ENCODE peak calls at places on chromosomes 16 and 17, in ten cellular contexts. O is cardiac muscle cell; L is NCI-H526 treated with DMSO at 0.1 percent for 48 hours; F is astrocyte of the hippocampus; J is sigmoid colon; R is left ventricle myocardium superior; N is GM03348; P is GM04504; Y is activated CD4-positive, alpha-beta T cell treated with anti-CD3 and anti-CD28 coated beads for 1 hour; M is sciatic nerve. G is an unnamed sample.

GRCh38 chr16:54362801-54363200 is 76.2 kb upstream of the IRX3 start:
- DNase-seq in F (no peak), R (no peak), O (no peak), Y (no peak), M (no peak), P (no peak), N (no peak), J (no peak), L (no peak), G (no peak)

GRCh38 chr16:77905356-77905920 is 116.9 kb upstream of the CLEC3A start:
- DNase-seq in L (peak; percentile 71), Y (no peak), R (no peak), N (no peak), M (no peak), F (no peak), P (no peak), J (no peak), O (no peak), G (peak; percentile 4)

GRCh38 chr17:64384253-64385186 is 6.1 kb downstream of the PECAM1 start:
- DNase-seq in N (no peak), J (no peak), L (no peak), O (no peak), Y (no peak), P (no peak), R (no peak), F (peak; percentile 86), M (no peak), G (no peak)

GRCh38 chr16:12095275-12096161 is 119.0 kb downstream of the SNX29 start:
- DNase-seq in O (peak; percentile 80), Y (peak; percentile 44), M (peak; percentile 83), L (peak; percentile 52), R (peak; percentile 82), J (peak; percentile 83), N (peak; percentile 78), P (no peak), F (peak; percentile 82), G (no peak)

GRCh38 chr17:9212376-9213310 is 191.3 kb downstream of the NTN1 start:
- DNase-seq in R (no peak), M (no peak), L (no peak), N (no peak), O (no peak), P (no peak), F (no peak), J (no peak), Y (no peak), G (no peak)

GRCh38 chr16:49854227-49855203 is 1.4 kb downstream of the ZNF423 start:
- DNase-seq in P (no peak), O (peak; percentile 70), M (no peak), R (peak; percentile 69), F (peak; percentile 65), L (no peak), Y (no peak), J (peak; percentile 76), N (no peak), G (no peak)

GRCh38 chr16:58563775-58564174 is 48.5 kb downstream of the SETD6 start:
- DNase-seq in Y (no peak), P (no peak), L (no peak), O (no peak), N (no peak), J (no peak), R (no peak), M (no peak), F (no peak), G (no peak)

GRCh38 chr17:21183468-21183867 is 30.5 kb downstream of the TMEM11 start:
- DNase-seq in M (no peak), R (no peak), N (no peak), F (no peak), P (no peak), Y (no peak), O (no peak), L (no peak), J (no peak), G (no peak)

GRCh38 chr17:17167356-17167755 is 38.8 kb downstream of the PLD6 start:
- DNase-seq in O (no peak), R (peak; percentile 22), F (no peak), P (no peak), M (no peak), N (no peak), L (no peak), J (no peak), Y (no peak), G (no peak)

GRCh38 chr17:12395733-12396354 is 269.8 kb upstream of the MYOCD start:
- DNase-seq in R (no peak), N (peak; percentile 32), M (no peak), J (no peak), L (no peak), O (peak; percentile 25), F (no peak), P (no peak), Y (no peak), G (no peak)

GRCh38 chr17:4771519-4772234 is at the start of gene TM4SF5:
- DNase-seq in N (no peak), Y (no peak), P (no peak), J (no peak), L (no peak), M (no peak), R (no peak), F (peak; percentile 8), O (no peak), G (no peak)

GRCh38 chr17:49691086-49691676 is 13.3 kb upstream of the SPOP start:
- DNase-seq in J (peak; percentile 93), M (no peak), R (no peak), N (peak; percentile 52), L (no peak), F (peak; percentile 49), P (no peak), O (peak; percentile 91), Y (no peak), G (no peak)

GRCh38 chr16:23729503-23730424 is 16.7 kb upstream of the ERN2 start:
- DNase-seq in R (no peak), L (no peak), N (peak; percentile 27), F (peak; percentile 36), P (peak; percentile 10), J (no peak), Y (no peak), O (no peak), M (no peak), G (peak; percentile 7)

G was measured in Panc1.